ENCODE peak calls at places on chromosomes 13 and 19, in ten cellular contexts. C is breast epithelium, N is mucosa of descending colon, I is Panc1, Z is testis, S is neural progenitor cell, G is left lung, K is IMR-90, F is body of pancreas, Y is heart left ventricle. D is an unnamed sample.

GRCh38 chr13:37769545-37769944 is 100.0 kb downstream of the TRPC4 start:
- DNase-seq in Y (no peak), Z (no peak), S (no peak), I (no peak), N (no peak), F (no peak), K (no peak), G (no peak), C (no peak), D (no peak)

GRCh38 chr13:30831515-30831914 is 74.6 kb upstream of the MEDAG start:
- DNase-seq in Y (no peak), Z (no peak), S (no peak), K (no peak), N (no peak), C (no peak), G (no peak), F (no peak), I (no peak), D (no peak)

GRCh38 chr19:2478756-2479555 is 3.0 kb downstream of the GADD45B start:
- DNase-seq in G (peak; percentile 88), Z (peak; percentile 74), K (peak; percentile 76), F (peak; percentile 87), C (peak; percentile 90), I (no peak), N (peak; percentile 83), Y (peak; percentile 86), S (peak; percentile 47), D (peak; percentile 83)

GRCh38 chr19:10603873-10604459 is 16.9 kb upstream of the AP1M2 start:
- DNase-seq in C (no peak), Z (no peak), K (no peak), I (no peak), S (peak; percentile 9), F (peak; percentile 29), G (peak; percentile 38), Y (no peak), N (no peak), D (no peak)

GRCh38 chr13:51221674-51222509 is at the start of gene FAM124A:
- DNase-seq in Y (peak; percentile 46), F (peak; percentile 51), S (peak; percentile 91), C (no peak), K (peak; percentile 4), G (no peak), Z (no peak), I (no peak), N (peak; percentile 60), D (peak; percentile 59)

GRCh38 chr13:87553142-87553541 is 118.0 kb upstream of the SLITRK5 start:
- DNase-seq in S (no peak), F (no peak), I (no peak), K (no peak), C (no peak), Y (no peak), Z (no peak), G (no peak), N (no peak), D (no peak)

GRCh38 chr13:48978942-48979601 is 3.4 kb downstream of the FNDC3A start:
- DNase-seq in F (no peak), Z (no peak), G (no peak), N (no peak), C (no peak), S (no peak), I (no peak), Y (no peak), K (no peak), D (no peak)

GRCh38 chr19:46198756-46199155 is 30.8 kb upstream of the IGFL1 start:
- DNase-seq in C (no peak), Z (no peak), I (no peak), G (no peak), F (no peak), S (no peak), Y (no peak), K (no peak), N (no peak), D (no peak)

GRCh38 chr19:7605490-7606222 is 10.0 kb downstream of the CAMSAP3 start:
- DNase-seq in S (peak; percentile 47), Y (no peak), N (no peak), Z (peak; percentile 75), K (no peak), G (no peak), C (no peak), I (peak; percentile 12), F (no peak), D (no peak)

GRCh38 chr19:4374451-4375163 is 25.7 kb downstream of the SH3GL1 start:
- DNase-seq in C (no peak), Z (peak; percentile 50), Y (peak; percentile 55), I (peak; percentile 53), S (no peak), N (peak; percentile 65), G (peak; percentile 78), K (peak; percentile 87), F (peak; percentile 84), D (peak; percentile 92)

GRCh38 chr13:78401833-78402232 is 201.5 kb downstream of the POU4F1 start:
- DNase-seq in C (no peak), Z (no peak), F (no peak), K (no peak), G (no peak), Y (no peak), I (no peak), N (no peak), S (peak; percentile 39), D (no peak)

GRCh38 chr19:6988257-6988656 is 33.0 kb downstream of the MBD3L2B start:
- DNase-seq in S (no peak), K (no peak), N (no peak), I (no peak), Z (no peak), Y (no peak), C (no peak), F (no peak), G (no peak), D (no peak)

GRCh38 chr19:35248310-35249145 is at the start of gene LSR:
- DNase-seq in N (peak; percentile 93), S (peak; percentile 97), K (no peak), Y (peak; percentile 58), Z (peak; percentile 93), G (peak; percentile 87), F (peak; percentile 96), C (peak; percentile 89), I (peak; percentile 43), D (no peak)

GRCh38 chr19:1211494-1212234 is 6.1 kb downstream of the STK11 start:
- DNase-seq in C (no peak), Z (peak; percentile 94), N (no peak), S (peak; percentile 64), G (no peak), Y (no peak), F (peak; percentile 93), I (no peak), K (no peak), D (peak; percentile 66)
- H3K4me1 ChIP-seq in C (peaks cover 36% of the 10 kb centered on the region), Z (peaks cover 63% of the 10 kb centered on the region), N (peaks cover 58% of the 10 kb centered on the region), S (peaks cover 19% of the 10 kb centered on the region), G (peaks cover 38% of the 10 kb centered on the region), Y (peaks cover 93% of the 10 kb centered on the region), F (peaks cover 95% of the 10 kb centered on the region), I (peaks cover 53% of the 10 kb centered on the region), K (peaks cover 30% of the 10 kb centered on the region), D (peaks cover 82% of the 10 kb centered on the region)

DNA sequence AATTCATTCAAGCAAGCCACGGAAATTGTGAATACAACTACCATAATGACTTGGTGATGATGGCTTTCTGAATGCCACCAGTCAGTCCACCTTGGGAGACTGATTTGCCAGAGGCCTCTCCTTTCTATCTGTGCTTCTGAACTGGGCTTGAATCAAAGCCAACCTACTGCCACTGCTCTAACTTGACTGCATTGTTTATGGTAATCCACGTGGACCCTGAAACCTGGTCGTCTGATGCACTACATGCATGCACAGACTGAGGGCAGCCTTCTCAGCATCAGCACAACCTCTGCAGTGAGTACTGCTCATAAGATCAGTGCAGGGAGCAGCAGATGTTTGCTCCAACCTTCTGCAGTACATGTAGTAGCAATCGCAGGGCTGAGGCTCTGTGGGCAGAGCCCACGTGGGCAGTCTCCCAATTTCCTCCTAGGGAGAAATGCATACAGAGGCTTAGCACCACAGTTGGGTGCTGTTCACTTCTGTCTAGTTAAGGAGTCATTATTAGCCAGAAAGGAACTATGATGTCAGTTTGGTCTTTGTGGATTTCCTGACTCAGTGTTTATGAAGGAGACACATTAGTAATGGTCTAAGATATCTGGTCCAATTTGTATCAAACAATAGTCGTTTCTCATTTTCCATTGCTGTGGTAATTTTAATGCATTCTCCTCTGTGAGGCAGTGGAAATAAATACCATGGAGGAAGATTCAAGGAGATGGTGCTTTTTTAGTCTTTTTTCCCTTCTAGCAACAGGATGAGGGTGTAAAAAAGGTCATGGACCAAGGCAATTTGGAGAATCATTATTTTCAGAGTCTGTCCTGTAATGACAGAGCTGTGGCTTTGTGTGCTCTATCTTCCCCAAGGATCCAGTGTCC is 82.5 kb downstream of the AKAP11 start:
- DNase-seq in F (no peak), Z (no peak), S (peak; percentile 52), C (no peak), G (no peak), Y (no peak), I (no peak), K (peak; percentile 48), N (no peak), D (no peak)
- TF ChIP-seq CTCF in F (no peak), Z (no peak), S (no peak), C (no peak), G (no peak), Y (no peak), I (no peak), K (no peak), N (no peak), D (no peak)

DNA sequence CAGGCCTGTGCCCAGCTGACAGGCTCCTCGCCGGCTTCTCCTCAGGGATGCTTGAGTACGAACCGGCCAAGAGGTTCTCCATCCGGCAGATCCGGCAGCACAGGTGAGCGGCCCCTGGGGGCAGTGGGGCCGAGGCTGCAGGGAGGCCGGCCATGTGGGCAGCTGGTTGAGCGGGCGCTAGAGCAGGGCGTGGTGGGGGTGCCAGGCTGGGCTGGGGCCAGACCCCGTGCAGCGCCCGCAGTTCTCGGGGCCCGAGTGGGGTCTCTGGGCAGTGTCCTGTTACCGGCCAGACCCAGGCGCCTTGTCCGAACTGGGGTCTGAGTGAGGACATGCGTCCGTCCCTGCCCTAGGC is 15.9 kb downstream of the CBARP start:
- DNase-seq in Y (no peak), Z (no peak), N (no peak), I (no peak), C (no peak), F (no peak), K (no peak), S (no peak), G (no peak), D (no peak)
- H3K4me1 ChIP-seq in Y (peaks cover 38% of the 10 kb centered on the region), Z (peaks cover 33% of the 10 kb centered on the region), N (peaks cover 4% of the 10 kb centered on the region), I (peaks cover 4% of the 10 kb centered on the region), C (no peaks in the 10 kb centered on the region), F (peaks cover 23% of the 10 kb centered on the region), K (no peaks in the 10 kb centered on the region), S (no peaks in the 10 kb centered on the region), G (peaks cover 4% of the 10 kb centered on the region), D (peaks cover 61% of the 10 kb centered on the region)

DNA sequence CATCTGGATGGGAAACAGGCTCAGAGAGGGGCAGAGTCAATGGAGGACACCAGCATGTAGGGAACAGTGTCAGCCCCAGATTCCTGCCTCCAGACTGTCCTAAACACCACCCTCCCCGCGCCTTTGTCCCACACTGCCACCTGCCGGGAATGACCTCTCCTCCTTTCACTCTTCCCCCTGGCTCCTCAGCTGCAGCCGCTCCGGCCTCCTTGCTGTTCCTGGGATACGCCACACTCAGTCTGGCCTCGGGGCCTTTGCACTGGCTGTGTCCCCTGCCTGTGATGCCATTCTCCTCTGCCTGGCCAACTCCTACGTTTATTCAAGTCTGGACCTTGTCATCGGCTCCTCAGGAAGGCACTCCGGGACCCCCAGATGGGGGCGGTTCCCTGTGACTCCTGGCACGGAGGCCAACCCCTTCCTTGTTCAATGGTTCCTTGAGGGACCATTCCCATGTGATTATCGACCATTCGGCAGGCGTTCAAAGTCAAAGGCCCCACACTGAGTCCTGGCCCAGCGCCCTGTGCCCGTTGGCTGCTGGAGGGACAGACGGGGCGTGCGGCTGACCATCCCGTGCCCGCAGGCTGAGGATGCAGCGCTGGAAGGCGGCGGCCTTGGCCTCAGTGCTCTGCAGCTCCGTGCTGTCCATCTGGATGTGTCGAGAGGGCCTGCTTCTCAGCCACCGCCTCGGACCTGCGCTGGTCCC is 15.8 kb downstream of the FUT6 start:
- DNase-seq in Y (no peak), K (no peak), F (no peak), Z (no peak), I (no peak), S (no peak), N (peak; percentile 66), C (no peak), G (no peak), D (no peak)
- TF ChIP-seq CTCF in Y (no peak), K (peak; percentile 10), F (peak; percentile 35), Z (no peak), I (peak; percentile 78), S (no peak), N (no peak), C (no peak), G (no peak), D (no peak)

D was measured in psoas muscle.